ENCODE peak calls at places on chromosomes 13 and 19, in six cellular contexts. P, A, J, X, D and B are unnamed samples.

GRCh38 chr19:51138549-51138979 is 3.5 kb upstream of the SIGLEC7 start:
- DNase-seq in P (peak; percentile 72), A (peak; percentile 73), J (peak; percentile 47), X (no peak), D (no peak), B (no peak)

GRCh38 chr19:11073568-11073967 is 15.7 kb upstream of the LDLR start:
- DNase-seq in P (no peak), A (no peak), J (no peak), X (no peak), D (no peak), B (no peak)

GRCh38 chr19:46466536-46467199 is 4.7 kb downstream of the PNMA8A start:
- DNase-seq in P (no peak), A (peak; percentile 76), J (no peak), X (peak; percentile 81), D (no peak), B (no peak)

GRCh38 chr19:35307990-35308389 is 16.0 kb downstream of the MAG start:
- DNase-seq in P (no peak), A (no peak), J (no peak), X (peak; percentile 75), D (no peak), B (no peak)

GRCh38 chr19:39811064-39811463 is 22.9 kb downstream of the DYRK1B start:
- DNase-seq in P (no peak), A (no peak), J (no peak), X (no peak), D (no peak), B (no peak)

GRCh38 chr13:105587786-105588185 is 947.7 kb downstream of the EFNB2 start:
- DNase-seq in P (no peak), A (no peak), J (no peak), X (no peak), D (no peak), B (no peak)

GRCh38 chr13:113207890-113208423 is 512 bp downstream of the PCID2 start:
- DNase-seq in P (peak; percentile 42), A (no peak), J (no peak), X (no peak), D (no peak), B (no peak)

GRCh38 chr13:80235131-80235530 is 105.8 kb downstream of the SPRY2 start:
- DNase-seq in P (peak; percentile 3), A (no peak), J (no peak), X (no peak), D (no peak), B (no peak)

GRCh38 chr13:31972453-31972852 is 59.1 kb upstream of the FRY start:
- DNase-seq in P (no peak), A (no peak), J (no peak), X (no peak), D (no peak), B (no peak)

GRCh38 chr13:30673669-30674521 is 56.2 kb downstream of the USPL1 start:
- DNase-seq in P (peak; percentile 94), A (peak; percentile 91), J (peak; percentile 84), X (peak; percentile 90), D (peak; percentile 82), B (no peak)

GRCh38 chr13:35157143-35157755 is 215.2 kb downstream of the NBEA start:
- DNase-seq in P (peak; percentile 49), A (no peak), J (peak; percentile 61), X (no peak), D (no peak), B (no peak)

GRCh38 chr19:10706990-10707389 is 5.8 kb downstream of the QTRT1 start:
- DNase-seq in P (no peak), A (no peak), J (no peak), X (no peak), D (no peak), B (no peak)

GRCh38 chr13:48580185-48580803 is 47.4 kb upstream of the RCBTB2 start:
- DNase-seq in P (peak; percentile 85), A (peak; percentile 76), J (peak; percentile 99), X (peak; percentile 73), D (peak; percentile 63), B (no peak)

GRCh38 chr13:67128148-67128547 is 102.0 kb downstream of the PCDH9 start:
- DNase-seq in P (no peak), A (no peak), J (no peak), X (no peak), D (no peak), B (no peak)

GRCh38 chr19:33795370-33796163 is 1.1 kb upstream of the KCTD15 start:
- DNase-seq in P (peak; percentile 82), A (peak; percentile 88), J (peak; percentile 45), X (peak; percentile 93), D (peak; percentile 77), B (no peak)

GRCh38 chr13:97224544-97225324 is 2.6 kb downstream of the MBNL2 start:
- DNase-seq in P (peak; percentile 89), A (no peak), J (peak; percentile 40), X (peak; percentile 54), D (peak; percentile 62), B (no peak)

GRCh38 chr19:13981021-13981420 is 25.1 kb downstream of the RFX1 start:
- DNase-seq in P (no peak), A (no peak), J (no peak), X (no peak), D (no peak), B (no peak)

GRCh38 chr19:3893509-3894179 is 13.2 kb downstream of the ATCAY start:
- DNase-seq in P (no peak), A (no peak), J (no peak), X (peak; percentile 51), D (no peak), B (no peak)

GRCh38 chr19:5644051-5644450 is 21.2 kb downstream of the SAFB start:
- DNase-seq in P (no peak), A (no peak), J (no peak), X (no peak), D (no peak), B (no peak)

GRCh38 chr13:41426047-41426446 is 31.3 kb upstream of the RGCC start:
- DNase-seq in P (no peak), A (no peak), J (no peak), X (no peak), D (no peak), B (no peak)

GRCh38 chr13:114044486-114044885 is 70.6 kb upstream of the C13orf46 start:
- DNase-seq in P (no peak), A (no peak), J (no peak), X (no peak), D (no peak), B (no peak)

GRCh38 chr19:27776020-27776419 is 1436.9 kb downstream of the UQCRFS1 start:
- DNase-seq in P (no peak), A (no peak), J (no peak), X (no peak), D (no peak), B (no peak)

GRCh38 chr13:30443957-30444404 is 21.7 kb downstream of the UBE2L5 start:
- DNase-seq in P (no peak), A (no peak), J (no peak), X (no peak), D (no peak), B (peak; percentile 83)

GRCh38 chr13:34002141-34002540 is 184.2 kb downstream of the RFC3 start:
- DNase-seq in P (no peak), A (no peak), J (no peak), X (no peak), D (no peak), B (no peak)
- H3K9me3 ChIP-seq in P (no peaks in the 10 kb centered on the region), A (no peaks in the 10 kb centered on the region), J (no peaks in the 10 kb centered on the region), X (no peaks in the 10 kb centered on the region), D (no peaks in the 10 kb centered on the region), B (no peaks in the 10 kb centered on the region)

GRCh38 chr19:17488593-17489391 is 18.5 kb downstream of the SLC27A1 start:
- DNase-seq in P (peak; percentile 94), A (no peak), J (no peak), X (peak; percentile 59), D (peak; percentile 72), B (no peak)
- H3K4me3 ChIP-seq in P (no peak overlapping the region), A (no peak overlapping the region), J (no peak overlapping the region), X (no peak overlapping the region), D (no peak overlapping the region), B (peak overlapping the region; percentile 5)

GRCh38 chr13:26965976-26966375 is 205.4 kb upstream of the GPR12 start:
- DNase-seq in P (peak; percentile 75), A (peak; percentile 84), J (no peak), X (peak; percentile 90), D (no peak), B (no peak)

GRCh38 chr13:26965058-26965380 is 204.4 kb upstream of the GPR12 start:
- DNase-seq in P (no peak), A (peak; percentile 25), J (no peak), X (no peak), D (no peak), B (no peak)

GRCh38 chr13:26971990-26972888 is 199.4 kb downstream of the USP12 start:
- DNase-seq in P (peak; percentile 73), A (no peak), J (no peak), X (no peak), D (no peak), B (no peak)

GRCh38 chr13:26967119-26968038 is 204.2 kb downstream of the USP12 start:
- DNase-seq in P (peak; percentile 43), A (peak; percentile 84), J (no peak), X (peak; percentile 70), D (no peak), B (no peak)

GRCh38 chr13:26968431-26969335 is 202.9 kb downstream of the USP12 start:
- DNase-seq in P (peak; percentile 75), A (peak; percentile 48), J (no peak), X (no peak), D (no peak), B (no peak)
- TF ChIP-seq POLR2A in P (no peak), A (no peak), J (no peak), X (no peak), D (no peak), B (no peak)

GRCh38 chr13:111926501-111927180 is 140.3 kb upstream of the SOX1 start:
- DNase-seq in P (no peak), A (no peak), J (no peak), X (peak; percentile 8), D (no peak), B (no peak)

GRCh38 chr13:111922086-111922485 is 144.9 kb upstream of the SOX1 start:
- DNase-seq in P (no peak), A (no peak), J (no peak), X (no peak), D (no peak), B (no peak)

GRCh38 chr13:111924676-111925075 is 142.3 kb upstream of the SOX1 start:
- DNase-seq in P (no peak), A (no peak), J (no peak), X (no peak), D (no peak), B (no peak)

GRCh38 chr13:111927181-111927540 is 139.8 kb upstream of the SOX1 start:
- DNase-seq in P (no peak), A (no peak), J (no peak), X (peak; percentile 3), D (no peak), B (no peak)

DNA sequence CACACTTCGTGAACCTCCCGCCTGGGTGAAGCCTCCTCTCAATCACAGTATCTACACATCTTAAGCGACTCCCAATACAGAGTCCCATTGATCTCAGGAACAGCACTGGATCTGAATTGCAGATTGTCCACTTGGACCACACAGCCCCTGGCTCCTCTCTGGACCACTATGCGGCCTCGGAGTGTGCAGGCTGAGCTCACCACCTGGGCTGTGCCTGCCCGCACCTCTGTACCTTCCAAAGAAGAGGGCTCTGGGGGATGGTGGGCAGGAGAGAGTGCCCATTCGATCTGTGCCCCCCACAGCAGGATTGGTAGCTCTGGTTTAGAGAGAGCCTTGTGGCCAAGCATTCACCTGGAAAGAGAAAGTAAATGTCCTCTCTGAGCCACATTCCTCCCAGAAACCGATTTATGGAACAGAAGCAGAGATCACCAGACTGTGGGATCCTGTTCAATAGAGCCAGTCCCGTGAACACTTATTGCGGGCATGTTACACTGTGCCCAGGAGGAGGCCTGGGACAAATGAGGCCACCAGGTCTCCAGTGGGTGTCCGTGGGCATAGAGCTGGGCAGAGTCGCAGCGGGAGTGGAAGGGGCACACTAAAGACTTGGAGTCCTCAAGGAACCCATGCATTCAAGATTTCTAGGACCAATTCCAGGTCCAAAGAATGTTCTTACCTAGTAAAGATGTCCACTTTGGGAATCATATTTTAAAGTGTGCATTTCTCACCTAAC is 141.6 kb upstream of the SOX1 start:
- DNase-seq in P (no peak), A (no peak), J (no peak), X (peak; percentile 8), D (no peak), B (no peak)
- H3K9me3 ChIP-seq in P (no peaks in the 10 kb centered on the region), A (no peaks in the 10 kb centered on the region), J (no peaks in the 10 kb centered on the region), X (no peaks in the 10 kb centered on the region), D (no peaks in the 10 kb centered on the region), B (no peaks in the 10 kb centered on the region)